ENCODE peak calls at places on chromosome 10, in ten cellular contexts. One of them, this sample, is unnamed.

GRCh38 chr10:130062976-130063375 is 47.7 kb downstream of the C10orf143 start:
- DNase-seq in esophagus muscularis mucosa: peak; percentile 77
- DNase-seq in PC-9: no peak
- DNase-seq in CD4-positive, alpha-beta T cell: no peak
- DNase-seq in upper lobe of right lung: no peak
- DNase-seq in A549: no peak
- DNase-seq in prostate gland: no peak
- DNase-seq in kidney: no peak
- DNase-seq in dorsolateral prefrontal cortex: no peak
- DNase-seq in SK-N-SH: no peak
- DNase-seq in this sample: no peak

GRCh38 chr10:88226891-88227290 is 356.2 kb downstream of the RNLS start:
- DNase-seq in esophagus muscularis mucosa: no peak
- DNase-seq in PC-9: no peak
- DNase-seq in CD4-positive, alpha-beta T cell: no peak
- DNase-seq in upper lobe of right lung: no peak
- DNase-seq in A549: no peak
- DNase-seq in prostate gland: no peak
- DNase-seq in kidney: no peak
- DNase-seq in dorsolateral prefrontal cortex: no peak
- DNase-seq in SK-N-SH: no peak
- DNase-seq in this sample: no peak

GRCh38 chr10:121296378-121296777 is 301.9 kb downstream of the FGFR2 start:
- DNase-seq in esophagus muscularis mucosa: no peak
- DNase-seq in PC-9: no peak
- DNase-seq in CD4-positive, alpha-beta T cell: no peak
- DNase-seq in upper lobe of right lung: no peak
- DNase-seq in A549: no peak
- DNase-seq in prostate gland: no peak
- DNase-seq in kidney: no peak
- DNase-seq in dorsolateral prefrontal cortex: no peak
- DNase-seq in SK-N-SH: no peak
- DNase-seq in this sample: no peak

GRCh38 chr10:70197235-70197952 is 27.1 kb upstream of the SAR1A start:
- DNase-seq in esophagus muscularis mucosa: no peak
- DNase-seq in PC-9: no peak
- DNase-seq in CD4-positive, alpha-beta T cell: no peak
- DNase-seq in upper lobe of right lung: no peak
- DNase-seq in A549: no peak
- DNase-seq in prostate gland: no peak
- DNase-seq in kidney: no peak
- DNase-seq in dorsolateral prefrontal cortex: peak; percentile 59
- DNase-seq in SK-N-SH: no peak
- DNase-seq in this sample: no peak

GRCh38 chr10:1824928-1825327 is 87.6 kb upstream of the ADARB2 start:
- DNase-seq in esophagus muscularis mucosa: no peak
- DNase-seq in PC-9: no peak
- DNase-seq in CD4-positive, alpha-beta T cell: no peak
- DNase-seq in upper lobe of right lung: no peak
- DNase-seq in A549: no peak
- DNase-seq in prostate gland: no peak
- DNase-seq in kidney: no peak
- DNase-seq in dorsolateral prefrontal cortex: no peak
- DNase-seq in SK-N-SH: no peak
- DNase-seq in this sample: no peak

GRCh38 chr10:4307784-4308364 is 518.1 kb upstream of the AKR1E2 start:
- DNase-seq in esophagus muscularis mucosa: no peak
- DNase-seq in PC-9: no peak
- DNase-seq in CD4-positive, alpha-beta T cell: no peak
- DNase-seq in upper lobe of right lung: no peak
- DNase-seq in A549: no peak
- DNase-seq in prostate gland: peak; percentile 45
- DNase-seq in kidney: no peak
- DNase-seq in dorsolateral prefrontal cortex: no peak
- DNase-seq in SK-N-SH: no peak
- DNase-seq in this sample: no peak

GRCh38 chr10:129123428-129123827 is 343.6 kb upstream of the MGMT start:
- DNase-seq in esophagus muscularis mucosa: no peak
- DNase-seq in PC-9: no peak
- DNase-seq in CD4-positive, alpha-beta T cell: no peak
- DNase-seq in upper lobe of right lung: no peak
- DNase-seq in A549: no peak
- DNase-seq in prostate gland: no peak
- DNase-seq in kidney: no peak
- DNase-seq in dorsolateral prefrontal cortex: no peak
- DNase-seq in SK-N-SH: no peak
- DNase-seq in this sample: no peak

GRCh38 chr10:117107280-117107679 is 30.8 kb downstream of the VAX1 start:
- DNase-seq in esophagus muscularis mucosa: no peak
- DNase-seq in PC-9: no peak
- DNase-seq in CD4-positive, alpha-beta T cell: no peak
- DNase-seq in upper lobe of right lung: no peak
- DNase-seq in A549: no peak
- DNase-seq in prostate gland: no peak
- DNase-seq in kidney: no peak
- DNase-seq in dorsolateral prefrontal cortex: no peak
- DNase-seq in SK-N-SH: no peak
- DNase-seq in this sample: no peak

GRCh38 chr10:96789571-96790108 is 42.5 kb upstream of the LCOR start:
- DNase-seq in esophagus muscularis mucosa: no peak
- DNase-seq in PC-9: no peak
- DNase-seq in CD4-positive, alpha-beta T cell: no peak
- DNase-seq in upper lobe of right lung: no peak
- DNase-seq in A549: no peak
- DNase-seq in prostate gland: no peak
- DNase-seq in kidney: no peak
- DNase-seq in dorsolateral prefrontal cortex: no peak
- DNase-seq in SK-N-SH: no peak
- DNase-seq in this sample: no peak

GRCh38 chr10:11704087-11704486 is 38.1 kb upstream of the ECHDC3 start:
- DNase-seq in esophagus muscularis mucosa: no peak
- DNase-seq in PC-9: no peak
- DNase-seq in CD4-positive, alpha-beta T cell: no peak
- DNase-seq in upper lobe of right lung: no peak
- DNase-seq in A549: no peak
- DNase-seq in prostate gland: no peak
- DNase-seq in kidney: no peak
- DNase-seq in dorsolateral prefrontal cortex: no peak
- DNase-seq in SK-N-SH: no peak
- DNase-seq in this sample: no peak

GRCh38 chr10:123885406-123886164 is 6.0 kb downstream of the CPXM2 start:
- DNase-seq in esophagus muscularis mucosa: no peak
- DNase-seq in PC-9: no peak
- DNase-seq in CD4-positive, alpha-beta T cell: no peak
- DNase-seq in upper lobe of right lung: no peak
- DNase-seq in A549: no peak
- DNase-seq in prostate gland: no peak
- DNase-seq in kidney: peak; percentile 39
- DNase-seq in dorsolateral prefrontal cortex: no peak
- DNase-seq in SK-N-SH: no peak
- DNase-seq in this sample: no peak

GRCh38 chr10:93600861-93601773 is at the start of gene RBP4:
- DNase-seq in esophagus muscularis mucosa: no peak
- DNase-seq in PC-9: peak; percentile 27
- DNase-seq in CD4-positive, alpha-beta T cell: no peak
- DNase-seq in upper lobe of right lung: peak; percentile 69
- DNase-seq in A549: no peak
- DNase-seq in prostate gland: no peak
- DNase-seq in kidney: peak; percentile 81
- DNase-seq in dorsolateral prefrontal cortex: no peak
- DNase-seq in SK-N-SH: peak; percentile 73
- DNase-seq in this sample: no peak

DNA sequence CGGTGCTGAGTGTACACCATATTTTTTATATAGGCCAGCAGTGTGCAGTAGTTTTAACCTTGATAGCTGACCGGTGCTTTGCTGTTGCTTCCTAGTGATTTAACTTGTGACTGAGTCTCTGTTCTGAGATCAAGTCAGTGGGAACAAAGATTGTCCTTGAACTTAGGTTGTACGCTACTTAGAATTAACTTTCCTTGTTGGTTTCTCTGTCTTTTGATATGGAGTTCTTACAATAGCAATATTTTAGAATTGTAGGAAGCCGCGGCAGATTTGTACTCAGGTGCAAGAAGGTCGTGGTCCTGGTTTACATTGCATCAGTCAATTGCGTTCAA is 1.3 kb downstream of the DDX21 start:
- DNase-seq in esophagus muscularis mucosa: no peak
- DNase-seq in PC-9: no peak
- DNase-seq in CD4-positive, alpha-beta T cell: no peak
- DNase-seq in upper lobe of right lung: no peak
- DNase-seq in A549: peak; percentile 17
- DNase-seq in prostate gland: no peak
- DNase-seq in kidney: no peak
- DNase-seq in dorsolateral prefrontal cortex: no peak
- DNase-seq in SK-N-SH: no peak
- DNase-seq in this sample: no peak
- H3K27ac ChIP-seq in esophagus muscularis mucosa: peak overlapping the region; percentile 85
- H3K27ac ChIP-seq in PC-9: peak overlapping the region; percentile 86
- H3K27ac ChIP-seq in CD4-positive, alpha-beta T cell: peak overlapping the region; percentile 98
- H3K27ac ChIP-seq in upper lobe of right lung: peak overlapping the region; percentile 95
- H3K27ac ChIP-seq in A549: peak overlapping the region; percentile 98
- H3K27ac ChIP-seq in prostate gland: peak overlapping the region; percentile 70
- H3K27ac ChIP-seq in kidney: no peak overlapping the region
- H3K27ac ChIP-seq in dorsolateral prefrontal cortex: no peak overlapping the region
- H3K27ac ChIP-seq in SK-N-SH: peak overlapping the region; percentile 94
- H3K27ac ChIP-seq in this sample: peak overlapping the region; percentile 91

DNA sequence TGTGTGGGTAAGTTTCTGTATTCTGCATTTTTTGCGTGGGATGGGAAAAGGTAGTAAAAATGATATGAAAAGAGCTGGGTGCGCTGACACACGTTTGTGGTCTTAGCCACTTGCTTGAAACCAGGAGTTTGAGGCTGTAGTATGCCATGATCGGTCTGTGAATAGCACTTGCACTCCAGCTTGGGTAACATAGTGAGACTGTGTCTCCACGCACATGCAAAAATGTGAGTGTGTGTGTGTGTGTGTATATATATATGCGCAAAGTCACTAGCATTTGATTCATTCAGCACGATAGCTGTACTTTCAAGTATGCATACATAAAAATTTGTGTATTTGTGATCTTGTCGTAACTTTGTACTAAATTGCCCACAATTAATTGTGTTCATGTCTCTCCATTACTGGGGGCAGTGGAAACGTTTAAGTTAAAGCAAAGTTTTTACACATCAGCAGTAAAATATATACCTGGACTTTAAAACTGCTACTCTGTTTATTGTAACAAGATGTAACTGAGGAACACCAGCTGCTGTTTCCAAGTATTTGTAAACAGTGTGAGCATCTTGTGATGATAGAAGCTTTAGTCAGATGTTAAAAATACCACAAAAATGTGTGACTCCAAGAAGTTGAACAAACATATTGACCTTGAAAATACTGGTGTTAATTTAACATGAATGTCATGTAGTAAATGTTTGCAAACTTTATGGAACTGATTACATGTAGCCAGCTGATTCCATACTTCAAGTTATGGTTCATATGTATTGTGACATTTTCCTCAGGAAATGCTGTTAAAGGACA is 1.6 kb downstream of the ZRANB1 start:
- DNase-seq in esophagus muscularis mucosa: no peak
- DNase-seq in PC-9: no peak
- DNase-seq in CD4-positive, alpha-beta T cell: no peak
- DNase-seq in upper lobe of right lung: no peak
- DNase-seq in A549: no peak
- DNase-seq in prostate gland: no peak
- DNase-seq in kidney: no peak
- DNase-seq in dorsolateral prefrontal cortex: no peak
- DNase-seq in SK-N-SH: no peak
- DNase-seq in this sample: no peak
- H3K27ac ChIP-seq in esophagus muscularis mucosa: no peak overlapping the region
- H3K27ac ChIP-seq in PC-9: no peak overlapping the region
- H3K27ac ChIP-seq in CD4-positive, alpha-beta T cell: no peak overlapping the region
- H3K27ac ChIP-seq in upper lobe of right lung: peak overlapping the region; percentile 9
- H3K27ac ChIP-seq in A549: no peak overlapping the region
- H3K27ac ChIP-seq in prostate gland: no peak overlapping the region
- H3K27ac ChIP-seq in kidney: no peak overlapping the region
- H3K27ac ChIP-seq in dorsolateral prefrontal cortex: no peak overlapping the region
- H3K27ac ChIP-seq in SK-N-SH: peak overlapping the region; percentile 22
- H3K27ac ChIP-seq in this sample: peak overlapping the region; percentile 0

GRCh38 chr10:42962902-42963231 is 114.0 kb upstream of the RET start:
- DNase-seq in esophagus muscularis mucosa: peak; percentile 80
- DNase-seq in PC-9: no peak
- DNase-seq in CD4-positive, alpha-beta T cell: no peak
- DNase-seq in upper lobe of right lung: peak; percentile 59
- DNase-seq in A549: no peak
- DNase-seq in prostate gland: no peak
- DNase-seq in kidney: peak; percentile 46
- DNase-seq in dorsolateral prefrontal cortex: no peak
- DNase-seq in SK-N-SH: no peak
- DNase-seq in this sample: no peak
- H3K27ac ChIP-seq in esophagus muscularis mucosa: no peak overlapping the region
- H3K27ac ChIP-seq in PC-9: no peak overlapping the region
- H3K27ac ChIP-seq in CD4-positive, alpha-beta T cell: no peak overlapping the region
- H3K27ac ChIP-seq in upper lobe of right lung: no peak overlapping the region
- H3K27ac ChIP-seq in A549: no peak overlapping the region
- H3K27ac ChIP-seq in prostate gland: no peak overlapping the region
- H3K27ac ChIP-seq in kidney: no peak overlapping the region
- H3K27ac ChIP-seq in dorsolateral prefrontal cortex: no peak overlapping the region
- H3K27ac ChIP-seq in SK-N-SH: no peak overlapping the region
- H3K27ac ChIP-seq in this sample: no peak overlapping the region

GRCh38 chr10:33611423-33611822 is 277.0 kb upstream of the NRP1 start:
- DNase-seq in esophagus muscularis mucosa: no peak
- DNase-seq in PC-9: no peak
- DNase-seq in CD4-positive, alpha-beta T cell: no peak
- DNase-seq in upper lobe of right lung: no peak
- DNase-seq in A549: no peak
- DNase-seq in prostate gland: no peak
- DNase-seq in kidney: no peak
- DNase-seq in dorsolateral prefrontal cortex: no peak
- DNase-seq in SK-N-SH: no peak
- DNase-seq in this sample: no peak

GRCh38 chr10:33609546-33609945 is 275.1 kb upstream of the NRP1 start:
- DNase-seq in esophagus muscularis mucosa: no peak
- DNase-seq in PC-9: peak; percentile 8
- DNase-seq in CD4-positive, alpha-beta T cell: no peak
- DNase-seq in upper lobe of right lung: no peak
- DNase-seq in A549: no peak
- DNase-seq in prostate gland: no peak
- DNase-seq in kidney: no peak
- DNase-seq in dorsolateral prefrontal cortex: no peak
- DNase-seq in SK-N-SH: no peak
- DNase-seq in this sample: peak; percentile 24

GRCh38 chr10:33612116-33612515 is 277.6 kb upstream of the NRP1 start:
- DNase-seq in esophagus muscularis mucosa: no peak
- DNase-seq in PC-9: no peak
- DNase-seq in CD4-positive, alpha-beta T cell: no peak
- DNase-seq in upper lobe of right lung: no peak
- DNase-seq in A549: no peak
- DNase-seq in prostate gland: no peak
- DNase-seq in kidney: no peak
- DNase-seq in dorsolateral prefrontal cortex: no peak
- DNase-seq in SK-N-SH: no peak
- DNase-seq in this sample: peak; percentile 72

GRCh38 chr10:33616921-33617320 is 282.5 kb upstream of the NRP1 start:
- DNase-seq in esophagus muscularis mucosa: no peak
- DNase-seq in PC-9: no peak
- DNase-seq in CD4-positive, alpha-beta T cell: no peak
- DNase-seq in upper lobe of right lung: no peak
- DNase-seq in A549: no peak
- DNase-seq in prostate gland: no peak
- DNase-seq in kidney: no peak
- DNase-seq in dorsolateral prefrontal cortex: no peak
- DNase-seq in SK-N-SH: no peak
- DNase-seq in this sample: no peak

GRCh38 chr10:33612551-33612950 is 278.1 kb upstream of the NRP1 start:
- DNase-seq in esophagus muscularis mucosa: no peak
- DNase-seq in PC-9: no peak
- DNase-seq in CD4-positive, alpha-beta T cell: no peak
- DNase-seq in upper lobe of right lung: no peak
- DNase-seq in A549: no peak
- DNase-seq in prostate gland: no peak
- DNase-seq in kidney: no peak
- DNase-seq in dorsolateral prefrontal cortex: no peak
- DNase-seq in SK-N-SH: no peak
- DNase-seq in this sample: peak; percentile 22
- H3K27ac ChIP-seq in esophagus muscularis mucosa: no peak overlapping the region
- H3K27ac ChIP-seq in PC-9: no peak overlapping the region
- H3K27ac ChIP-seq in CD4-positive, alpha-beta T cell: no peak overlapping the region
- H3K27ac ChIP-seq in upper lobe of right lung: peak overlapping the region; percentile 48
- H3K27ac ChIP-seq in A549: no peak overlapping the region
- H3K27ac ChIP-seq in prostate gland: no peak overlapping the region
- H3K27ac ChIP-seq in kidney: peak overlapping the region; percentile 15
- H3K27ac ChIP-seq in dorsolateral prefrontal cortex: no peak overlapping the region
- H3K27ac ChIP-seq in SK-N-SH: no peak overlapping the region
- H3K27ac ChIP-seq in this sample: peak overlapping the region; percentile 66

This sample was measured in epithelial cell of prostate.